ENCODE peak calls at places on chromosomes 7 and 10, in nine cellular contexts. H is esophagus muscularis mucosa, K is thoracic aorta, I is A549, S is fibroblast of lung, P is IMR-90, Z is cardiac fibroblast, L is tibial artery, V is mammary epithelial cell. D is an unnamed sample.

GRCh38 chr10:122264442-122264841 is 6.7 kb upstream of the BTBD16 start:
- DNase-seq in H (no peak), K (no peak), I (no peak), S (peak), P (peak), Z (peak), L (no peak), V (no peak), D (peak)

GRCh38 chr10:24114561-24114960 is 94.4 kb upstream of the KIAA1217 start:
- DNase-seq in H (peak), K (no peak), I (no peak), S (peak), P (no peak), Z (no peak), L (no peak), V (no peak), D (no peak)

GRCh38 chr10:26227786-26228185 is 11.2 kb downstream of the GAD2 start:
- DNase-seq in H (no peak), K (no peak), I (no peak), S (no peak), P (no peak), Z (no peak), L (no peak), V (no peak), D (no peak)

GRCh38 chr7:151884276-151885201 is 7.6 kb upstream of the PRKAG2 start:
- DNase-seq in H (no peak), K (no peak), I (no peak), S (no peak), P (no peak), Z (no peak), L (no peak), V (no peak), D (no peak)

GRCh38 chr7:74365320-74366022 is 76.3 kb downstream of the CLIP2 start:
- DNase-seq in H (no peak), K (peak), I (peak), S (peak), P (peak), Z (peak), L (peak), V (no peak), D (peak)

GRCh38 chr7:108307246-108307982 is 148.8 kb downstream of the NRCAM start:
- DNase-seq in H (no peak), K (no peak), I (no peak), S (no peak), P (no peak), Z (no peak), L (no peak), V (no peak), D (no peak)

GRCh38 chr10:17682236-17682946 is 38.4 kb downstream of the STAM start:
- DNase-seq in H (no peak), K (no peak), I (no peak), S (peak), P (no peak), Z (no peak), L (no peak), V (no peak), D (peak)

GRCh38 chr7:69076566-69076965 is 521.7 kb upstream of the AUTS2 start:
- DNase-seq in H (no peak), K (no peak), I (no peak), S (no peak), P (no peak), Z (no peak), L (no peak), V (no peak), D (no peak)

GRCh38 chr10:124535731-124536495 is 74.3 kb downstream of the LHPP start:
- DNase-seq in H (no peak), K (no peak), I (no peak), S (no peak), P (no peak), Z (no peak), L (no peak), V (no peak), D (no peak)

GRCh38 chr10:104037261-104037951 is 48.3 kb downstream of the COL17A1 start:
- DNase-seq in H (peak), K (no peak), I (no peak), S (no peak), P (no peak), Z (no peak), L (no peak), V (no peak), D (no peak)

GRCh38 chr10:102919237-102919959 is 1.3 kb downstream of the CNNM2 start:
- DNase-seq in H (no peak), K (no peak), I (no peak), S (no peak), P (peak), Z (peak), L (peak), V (no peak), D (peak)

GRCh38 chr7:139576179-139576973 is 52.9 kb downstream of the CLEC2L start:
- DNase-seq in H (no peak), K (no peak), I (no peak), S (no peak), P (no peak), Z (no peak), L (no peak), V (no peak), D (no peak)

GRCh38 chr7:73717991-73718405 is 1.5 kb downstream of the STX1A start:
- DNase-seq in H (no peak), K (no peak), I (no peak), S (peak), P (peak), Z (peak), L (no peak), V (peak), D (peak)

GRCh38 chr7:16926283-16926682 is 44.5 kb upstream of the AGR3 start:
- DNase-seq in H (no peak), K (no peak), I (no peak), S (peak), P (peak), Z (peak), L (no peak), V (peak), D (peak)

GRCh38 chr7:33258561-33258960 is 129.2 kb downstream of the BBS9 start:
- DNase-seq in H (no peak), K (no peak), I (no peak), S (peak), P (peak), Z (peak), L (no peak), V (no peak), D (peak)

GRCh38 chr10:95289003-95289920 is 1.5 kb downstream of the PDLIM1 start:
- DNase-seq in H (no peak), K (no peak), I (peak), S (no peak), P (no peak), Z (no peak), L (no peak), V (peak), D (peak)

GRCh38 chr10:112583236-112583919 is 136.4 kb downstream of the VTI1A start:
- DNase-seq in H (no peak), K (no peak), I (no peak), S (no peak), P (no peak), Z (no peak), L (no peak), V (no peak), D (no peak)

DNA sequence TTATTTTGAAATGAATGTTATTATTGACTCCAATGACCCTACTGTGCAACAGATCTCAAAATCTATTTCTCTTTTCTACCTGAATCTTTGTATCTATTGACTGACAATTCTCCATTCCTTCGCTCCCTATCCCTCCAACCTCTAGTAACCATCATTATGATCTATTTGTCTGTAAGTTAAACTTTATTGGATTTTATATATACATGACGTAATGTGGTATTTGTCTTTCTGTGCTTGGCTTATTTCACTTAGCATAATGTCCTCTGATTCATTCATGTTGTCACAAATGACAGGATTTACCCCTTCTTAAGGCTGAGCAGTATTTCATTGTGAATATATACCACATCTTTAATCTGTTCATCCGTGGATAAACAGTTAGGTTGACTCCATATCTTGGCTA is 200.4 kb upstream of the SORCS1 start:
- DNase-seq in H (no peak), K (no peak), I (no peak), S (no peak), P (no peak), Z (no peak), L (no peak), V (no peak), D (no peak)
- TF ChIP-seq CTCF in H (no peak), K (no peak), I (no peak), S (no peak), P (no peak), Z (no peak), L (no peak), V (no peak), D (no peak)

DNA sequence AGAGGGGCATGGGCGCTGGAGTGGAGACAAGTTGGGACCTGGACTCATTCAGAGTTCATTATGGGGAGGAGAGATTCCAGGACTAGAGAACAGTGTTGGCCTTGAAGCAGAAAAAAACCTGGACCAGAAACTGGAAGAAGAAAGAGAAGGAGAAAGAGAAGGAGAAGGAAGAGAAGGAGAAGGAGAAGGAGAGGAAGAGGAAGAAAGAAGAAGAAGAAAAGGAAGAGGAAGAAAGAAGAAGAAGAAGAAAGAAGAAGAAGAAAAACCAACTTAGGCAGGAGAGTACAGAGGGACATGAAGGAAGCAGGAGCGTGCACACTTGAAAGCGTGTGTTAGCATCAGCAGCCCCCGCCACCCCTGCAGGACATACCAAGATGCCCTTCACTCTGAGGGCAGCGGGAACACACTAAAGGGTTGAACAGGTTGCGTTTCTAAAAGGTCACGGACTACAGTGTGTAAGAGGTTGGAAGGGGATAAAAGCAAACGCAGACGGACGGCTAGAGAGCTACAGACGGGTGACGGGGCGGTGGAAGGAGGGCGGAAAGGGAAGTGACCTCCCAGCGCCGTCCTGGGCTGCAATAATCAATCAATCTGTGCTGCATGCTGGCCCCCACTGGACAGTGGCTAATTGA is 95.3 kb downstream of the SEC61G start:
- DNase-seq in H (no peak), K (no peak), I (no peak), S (no peak), P (no peak), Z (no peak), L (no peak), V (no peak), D (no peak)
- H3K4me3 ChIP-seq in H (peak), K (peak), I (peak), S (no peak), P (no peak), Z (peak), L (peak), V (peak), D (no peak)

DNA sequence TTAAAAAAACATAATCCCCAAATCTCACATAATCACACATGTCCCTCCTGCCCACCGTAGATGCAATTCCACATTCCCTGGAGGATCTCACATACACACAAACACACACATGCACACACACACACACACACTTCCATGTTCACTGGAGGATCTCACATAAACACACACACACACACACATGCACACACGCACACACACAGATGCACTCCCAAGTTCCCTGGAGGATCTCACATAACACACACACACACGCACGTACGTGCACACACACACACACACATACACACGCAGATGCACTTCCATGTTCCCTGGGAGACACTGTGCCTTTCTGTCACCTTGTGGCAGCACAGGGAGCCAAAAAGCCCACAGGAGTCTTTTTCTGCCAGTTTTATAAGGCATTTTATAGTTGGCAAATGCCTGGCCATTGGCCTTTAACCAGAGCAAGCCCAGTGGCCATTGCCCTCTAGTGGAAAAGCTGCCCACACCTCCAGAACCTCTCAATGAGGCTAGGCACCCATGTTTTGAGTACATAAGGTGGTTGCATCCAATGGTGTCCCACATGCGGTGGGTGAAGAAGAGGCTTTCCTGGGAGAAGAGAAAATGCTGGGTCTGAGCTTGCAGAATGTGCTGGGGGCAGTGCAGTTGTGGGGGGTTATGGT is 115.4 kb upstream of the ACBD5 start:
- DNase-seq in H (no peak), K (no peak), I (no peak), S (no peak), P (no peak), Z (no peak), L (no peak), V (no peak), D (no peak)
- TF ChIP-seq CTCF in H (no peak), K (no peak), I (no peak), S (no peak), P (no peak), Z (peak), L (no peak), V (peak), D (no peak)

DNA sequence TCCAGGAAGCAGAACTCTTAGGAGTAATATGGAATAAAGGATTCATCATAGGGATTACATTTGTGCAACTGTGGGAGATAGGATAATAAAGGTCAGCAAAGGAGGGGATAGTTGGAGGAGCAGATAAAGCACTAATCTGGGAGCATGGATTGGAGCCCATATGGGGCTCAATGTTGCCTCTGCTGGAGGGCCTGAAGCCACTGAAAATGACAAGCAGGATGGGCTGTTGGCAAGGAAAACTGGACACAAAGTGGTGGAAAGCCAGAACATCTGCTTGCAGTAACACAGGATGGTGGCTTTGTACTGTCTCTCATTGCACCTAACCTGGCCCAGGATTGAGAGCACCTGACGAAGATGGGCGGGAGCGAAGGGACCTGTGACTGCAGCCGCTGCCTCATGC is 15.0 kb upstream of the COMMD3 start:
- DNase-seq in H (no peak), K (no peak), I (no peak), S (no peak), P (no peak), Z (no peak), L (no peak), V (no peak), D (no peak)
- H3K4me3 ChIP-seq in H (no peak), K (no peak), I (no peak), S (no peak), P (no peak), Z (no peak), L (no peak), V (no peak), D (no peak)

DNA sequence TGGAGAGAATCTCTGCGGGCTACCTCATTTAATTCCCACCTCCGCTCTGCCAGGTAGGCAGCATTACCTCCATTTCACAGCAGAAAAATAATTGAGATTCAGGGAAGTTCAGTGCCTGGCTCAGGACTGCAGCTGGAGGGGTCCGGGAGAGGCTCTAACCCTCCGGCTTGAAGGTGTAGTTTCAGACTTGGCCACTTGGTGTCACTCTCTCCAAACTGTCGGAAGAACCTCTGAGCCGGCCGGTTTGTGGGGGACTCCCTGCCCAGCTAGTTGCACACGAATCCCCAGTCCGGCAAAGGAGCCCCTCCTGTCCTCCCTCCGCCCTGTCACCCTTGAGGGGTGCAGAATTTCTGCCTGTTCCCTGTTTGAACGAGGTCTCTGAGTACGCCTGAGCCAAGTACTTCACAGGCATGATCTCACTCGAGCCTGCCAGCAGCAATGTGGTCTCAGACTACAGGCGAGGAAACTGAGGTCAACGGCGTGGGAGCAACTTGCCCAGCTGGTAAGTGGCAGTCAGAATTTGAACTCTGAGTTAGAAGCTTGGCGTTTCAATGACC is 144.7 kb upstream of the ZNF716 start:
- DNase-seq in H (no peak), K (no peak), I (no peak), S (no peak), P (no peak), Z (no peak), L (no peak), V (no peak), D (no peak)
- TF ChIP-seq CTCF in H (no peak), K (no peak), I (no peak), S (no peak), P (no peak), Z (peak), L (no peak), V (no peak), D (no peak)

GRCh38 chr10:92688573-92688926 is 1.2 kb upstream of the HHEX start:
- DNase-seq in H (no peak), K (no peak), I (no peak), S (no peak), P (no peak), Z (no peak), L (no peak), V (no peak), D (no peak)
- H3K4me3 ChIP-seq in H (peak), K (peak), I (peak), S (peak), P (peak), Z (peak), L (peak), V (no peak), D (peak)

GRCh38 chr7:50588937-50589336 is 23.7 kb upstream of the DDC start:
- DNase-seq in H (no peak), K (no peak), I (no peak), S (no peak), P (no peak), Z (no peak), L (no peak), V (no peak), D (peak)
- TF ChIP-seq CTCF in H (no peak), K (no peak), I (no peak), S (no peak), P (no peak), Z (peak), L (no peak), V (no peak), D (peak)

D was measured in choroid plexus epithelial cell.